ENCODE peak calls at places on chromosomes 4 and X, in five cellular contexts. One of them, this sample, is unnamed.

GRCh38 chr4:149735796-149736195 is 79.8 kb downstream of the IQCM start:
- DNase-seq in kidney: no peak
- DNase-seq in cardiac muscle cell: peak; percentile 57
- DNase-seq in adrenal gland: no peak
- DNase-seq in right lobe of liver: no peak
- DNase-seq in this sample: no peak

GRCh38 chrX:10233696-10234095 is 76.9 kb downstream of the CLCN4 start:
- DNase-seq in cardiac muscle cell: no peak
- DNase-seq in adrenal gland: no peak
- DNase-seq in kidney: no peak
- DNase-seq in right lobe of liver: no peak
- DNase-seq in this sample: no peak

GRCh38 chrX:9622128-9622527 is 143.5 kb downstream of the GPR143 start:
- DNase-seq in kidney: no peak
- DNase-seq in cardiac muscle cell: no peak
- DNase-seq in right lobe of liver: no peak
- DNase-seq in adrenal gland: no peak
- DNase-seq in this sample: no peak

GRCh38 chr4:40719008-40719623 is 30.6 kb upstream of the NSUN7 start:
- DNase-seq in kidney: no peak
- DNase-seq in cardiac muscle cell: peak; percentile 79
- DNase-seq in adrenal gland: peak; percentile 30
- DNase-seq in right lobe of liver: no peak
- DNase-seq in this sample: no peak

GRCh38 chr4:118282692-118283091 is 70.1 kb downstream of the PRSS12 start:
- DNase-seq in kidney: no peak
- DNase-seq in right lobe of liver: peak; percentile 77
- DNase-seq in adrenal gland: no peak
- DNase-seq in cardiac muscle cell: peak; percentile 64
- DNase-seq in this sample: no peak

GRCh38 chrX:136260801-136261200 is 9.6 kb upstream of the MAP7D3 start:
- DNase-seq in kidney: no peak
- DNase-seq in adrenal gland: no peak
- DNase-seq in right lobe of liver: no peak
- DNase-seq in cardiac muscle cell: peak; percentile 54
- DNase-seq in this sample: no peak

GRCh38 chr4:156294577-156294976 is 340.9 kb upstream of the CTSO start:
- DNase-seq in adrenal gland: no peak
- DNase-seq in right lobe of liver: no peak
- DNase-seq in kidney: no peak
- DNase-seq in cardiac muscle cell: peak; percentile 94
- DNase-seq in this sample: no peak

GRCh38 chr4:141158219-141158618 is 24.9 kb upstream of the RNF150 start:
- DNase-seq in kidney: no peak
- DNase-seq in right lobe of liver: no peak
- DNase-seq in cardiac muscle cell: peak; percentile 63
- DNase-seq in adrenal gland: no peak
- DNase-seq in this sample: no peak

GRCh38 chrX:9133426-9133825 is 99.5 kb upstream of the FAM9B start:
- DNase-seq in cardiac muscle cell: peak; percentile 23
- DNase-seq in adrenal gland: no peak
- DNase-seq in kidney: no peak
- DNase-seq in right lobe of liver: no peak
- DNase-seq in this sample: no peak

GRCh38 chrX:78659955-78660354 is 827 bp upstream of the RTL3 start:
- DNase-seq in right lobe of liver: no peak
- DNase-seq in cardiac muscle cell: no peak
- DNase-seq in adrenal gland: no peak
- DNase-seq in kidney: no peak
- DNase-seq in this sample: no peak

GRCh38 chrX:39458779-39459178 is 639.0 kb downstream of the BCOR start:
- DNase-seq in kidney: no peak
- DNase-seq in adrenal gland: no peak
- DNase-seq in right lobe of liver: no peak
- DNase-seq in cardiac muscle cell: no peak
- DNase-seq in this sample: no peak

GRCh38 chrX:126855839-126856238 is 36.3 kb downstream of the PRR32 start:
- DNase-seq in cardiac muscle cell: no peak
- DNase-seq in right lobe of liver: no peak
- DNase-seq in kidney: no peak
- DNase-seq in adrenal gland: no peak
- DNase-seq in this sample: no peak

GRCh38 chr4:61468091-61468720 is 268.1 kb downstream of the ADGRL3 start:
- DNase-seq in adrenal gland: no peak
- DNase-seq in right lobe of liver: no peak
- DNase-seq in cardiac muscle cell: peak; percentile 57
- DNase-seq in kidney: no peak
- DNase-seq in this sample: no peak

GRCh38 chrX:50483283-50483682 is 12.7 kb upstream of the DGKK start:
- DNase-seq in kidney: no peak
- DNase-seq in adrenal gland: no peak
- DNase-seq in right lobe of liver: no peak
- DNase-seq in cardiac muscle cell: no peak
- DNase-seq in this sample: no peak

GRCh38 chrX:150256297-150256650 is 106.8 kb upstream of the MAMLD1 start:
- DNase-seq in cardiac muscle cell: no peak
- DNase-seq in adrenal gland: no peak
- DNase-seq in kidney: no peak
- DNase-seq in right lobe of liver: no peak
- DNase-seq in this sample: no peak

GRCh38 chr4:71456841-71457240 is 118.0 kb downstream of the SLC4A4 start:
- DNase-seq in right lobe of liver: no peak
- DNase-seq in cardiac muscle cell: peak; percentile 72
- DNase-seq in kidney: no peak
- DNase-seq in adrenal gland: peak; percentile 28
- DNase-seq in this sample: no peak

GRCh38 chr4:13766722-13767495 is 139.4 kb upstream of the BOD1L1 start:
- DNase-seq in kidney: no peak
- DNase-seq in cardiac muscle cell: peak; percentile 24
- DNase-seq in right lobe of liver: no peak
- DNase-seq in adrenal gland: no peak
- DNase-seq in this sample: no peak

GRCh38 chr4:100849319-100849718 is 331.5 kb upstream of the EMCN start:
- DNase-seq in cardiac muscle cell: no peak
- DNase-seq in adrenal gland: no peak
- DNase-seq in kidney: no peak
- DNase-seq in right lobe of liver: no peak
- DNase-seq in this sample: no peak

GRCh38 chr4:54228563-54229501 is at the start of gene PDGFRA:
- DNase-seq in right lobe of liver: no peak
- DNase-seq in cardiac muscle cell: peak; percentile 99
- DNase-seq in adrenal gland: peak; percentile 23
- DNase-seq in kidney: peak; percentile 91
- DNase-seq in this sample: peak; percentile 75

GRCh38 chr4:118997601-118998000 is 108.9 kb downstream of the SYNPO2 start:
- DNase-seq in kidney: no peak
- DNase-seq in adrenal gland: no peak
- DNase-seq in cardiac muscle cell: no peak
- DNase-seq in right lobe of liver: no peak
- DNase-seq in this sample: no peak

GRCh38 chr4:54550415-54551171 is 107.2 kb upstream of the KIT start:
- DNase-seq in kidney: no peak
- DNase-seq in cardiac muscle cell: peak; percentile 58
- DNase-seq in right lobe of liver: no peak
- DNase-seq in adrenal gland: peak; percentile 60
- DNase-seq in this sample: no peak

GRCh38 chrX:124212622-124213021 is 119.8 kb upstream of the TEX13D start:
- DNase-seq in kidney: no peak
- DNase-seq in right lobe of liver: no peak
- DNase-seq in cardiac muscle cell: no peak
- DNase-seq in adrenal gland: no peak
- DNase-seq in this sample: no peak

GRCh38 chrX:124216396-124217124 is 115.9 kb upstream of the TEX13D start:
- DNase-seq in adrenal gland: no peak
- DNase-seq in right lobe of liver: no peak
- DNase-seq in kidney: no peak
- DNase-seq in cardiac muscle cell: no peak
- DNase-seq in this sample: no peak

GRCh38 chrX:124215786-124216185 is 116.7 kb upstream of the TEX13D start:
- DNase-seq in adrenal gland: no peak
- DNase-seq in kidney: no peak
- DNase-seq in right lobe of liver: no peak
- DNase-seq in cardiac muscle cell: no peak
- DNase-seq in this sample: no peak

GRCh38 chrX:124223524-124223923 is 108.9 kb upstream of the TEX13D start:
- DNase-seq in adrenal gland: no peak
- DNase-seq in kidney: no peak
- DNase-seq in cardiac muscle cell: no peak
- DNase-seq in right lobe of liver: no peak
- DNase-seq in this sample: no peak

DNA sequence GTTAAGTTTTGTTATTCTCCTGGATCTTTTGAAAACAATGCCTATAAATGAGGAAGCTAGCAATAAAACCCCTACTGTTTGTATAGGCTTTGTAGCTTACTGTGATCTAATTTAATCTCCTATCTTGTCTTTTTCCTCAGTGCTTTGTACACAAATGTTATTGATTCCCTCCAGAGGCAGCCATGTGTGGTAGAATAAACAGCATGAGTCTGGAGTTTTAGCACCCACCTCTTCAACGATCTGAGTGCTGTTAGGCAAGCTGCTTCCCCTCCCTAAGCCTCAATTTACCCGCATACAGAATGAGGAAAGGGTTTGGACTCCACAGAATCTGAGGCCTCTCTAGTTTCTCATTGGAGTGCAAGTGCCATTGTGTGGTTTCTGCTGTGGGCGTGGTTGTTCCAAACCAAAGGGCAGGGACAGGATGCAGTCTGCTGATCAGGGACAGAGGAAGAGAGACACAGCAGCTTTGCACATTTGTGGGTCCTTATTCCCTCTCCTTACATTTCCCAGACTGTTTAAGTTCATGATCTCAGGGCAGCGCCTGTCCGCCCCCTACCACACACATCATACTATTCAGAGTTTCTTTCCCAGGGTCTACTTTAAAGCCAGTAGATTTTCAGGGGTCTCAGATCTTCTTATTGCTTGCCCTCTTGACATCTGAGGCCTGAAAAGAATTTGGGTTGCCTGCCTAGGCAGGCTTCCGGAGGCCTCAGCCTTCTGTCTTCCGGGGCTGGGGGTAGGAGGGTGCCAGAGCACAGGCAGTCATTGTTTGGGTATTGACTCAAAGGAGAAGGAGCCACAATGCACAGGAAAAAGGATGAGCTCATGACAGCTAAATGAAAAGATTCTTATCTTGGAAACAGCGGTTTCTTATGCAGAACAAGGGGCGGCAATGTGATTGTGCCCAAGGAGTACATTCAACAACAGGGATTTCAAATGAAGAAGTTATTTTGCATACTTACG is 114.9 kb upstream of the TEX13D start:
- DNase-seq in right lobe of liver: no peak
- DNase-seq in kidney: no peak
- DNase-seq in cardiac muscle cell: peak; percentile 2
- DNase-seq in adrenal gland: no peak
- DNase-seq in this sample: peak; percentile 14
- H3K4me1 ChIP-seq in right lobe of liver: no peaks in the 10 kb centered on the region
- H3K4me1 ChIP-seq in kidney: no peaks in the 10 kb centered on the region
- H3K4me1 ChIP-seq in cardiac muscle cell: no peaks in the 10 kb centered on the region
- H3K4me1 ChIP-seq in adrenal gland: no peaks in the 10 kb centered on the region
- H3K4me1 ChIP-seq in this sample: no peaks in the 10 kb centered on the region

GRCh38 chr4:11625206-11625605 is 196.5 kb upstream of the HS3ST1 start:
- DNase-seq in right lobe of liver: no peak
- DNase-seq in adrenal gland: no peak
- DNase-seq in kidney: peak; percentile 75
- DNase-seq in cardiac muscle cell: no peak
- DNase-seq in this sample: peak; percentile 60

GRCh38 chr4:11626046-11626445 is 197.4 kb upstream of the HS3ST1 start:
- DNase-seq in kidney: no peak
- DNase-seq in right lobe of liver: no peak
- DNase-seq in cardiac muscle cell: no peak
- DNase-seq in adrenal gland: no peak
- DNase-seq in this sample: no peak

GRCh38 chr4:11622961-11623725 is 194.4 kb upstream of the HS3ST1 start:
- DNase-seq in cardiac muscle cell: no peak
- DNase-seq in adrenal gland: no peak
- DNase-seq in kidney: no peak
- DNase-seq in right lobe of liver: no peak
- DNase-seq in this sample: no peak

GRCh38 chr4:11623726-11624037 is 195.0 kb upstream of the HS3ST1 start:
- DNase-seq in right lobe of liver: no peak
- DNase-seq in adrenal gland: peak; percentile 20
- DNase-seq in kidney: no peak
- DNase-seq in cardiac muscle cell: peak; percentile 41
- DNase-seq in this sample: no peak

DNA sequence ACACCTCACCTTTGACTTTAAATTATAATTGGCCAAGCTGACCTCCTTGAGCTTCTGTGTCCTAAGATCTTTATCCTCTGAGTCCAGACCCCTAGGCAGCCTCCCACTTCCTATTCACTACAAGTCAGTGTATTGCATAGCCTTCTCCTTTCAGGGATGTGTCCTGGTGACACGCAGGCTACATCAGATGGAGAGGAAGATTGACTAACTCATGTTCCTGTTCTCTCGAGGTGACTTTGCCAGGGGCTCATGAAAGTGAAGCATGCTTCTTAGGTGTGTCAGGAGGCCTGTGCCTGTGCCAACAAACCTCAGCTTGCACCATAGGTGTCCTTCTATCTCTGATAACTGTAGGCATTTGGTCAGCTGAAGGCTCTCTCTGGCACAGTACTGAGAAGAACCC is 195.7 kb upstream of the HS3ST1 start:
- DNase-seq in cardiac muscle cell: no peak
- DNase-seq in adrenal gland: no peak
- DNase-seq in right lobe of liver: no peak
- DNase-seq in kidney: no peak
- DNase-seq in this sample: no peak
- H3K4me1 ChIP-seq in cardiac muscle cell: peaks cover 1% of the 10 kb centered on the region
- H3K4me1 ChIP-seq in adrenal gland: no peaks in the 10 kb centered on the region
- H3K4me1 ChIP-seq in right lobe of liver: no peaks in the 10 kb centered on the region
- H3K4me1 ChIP-seq in kidney: peaks cover 15% of the 10 kb centered on the region
- H3K4me1 ChIP-seq in this sample: no peaks in the 10 kb centered on the region

DNA sequence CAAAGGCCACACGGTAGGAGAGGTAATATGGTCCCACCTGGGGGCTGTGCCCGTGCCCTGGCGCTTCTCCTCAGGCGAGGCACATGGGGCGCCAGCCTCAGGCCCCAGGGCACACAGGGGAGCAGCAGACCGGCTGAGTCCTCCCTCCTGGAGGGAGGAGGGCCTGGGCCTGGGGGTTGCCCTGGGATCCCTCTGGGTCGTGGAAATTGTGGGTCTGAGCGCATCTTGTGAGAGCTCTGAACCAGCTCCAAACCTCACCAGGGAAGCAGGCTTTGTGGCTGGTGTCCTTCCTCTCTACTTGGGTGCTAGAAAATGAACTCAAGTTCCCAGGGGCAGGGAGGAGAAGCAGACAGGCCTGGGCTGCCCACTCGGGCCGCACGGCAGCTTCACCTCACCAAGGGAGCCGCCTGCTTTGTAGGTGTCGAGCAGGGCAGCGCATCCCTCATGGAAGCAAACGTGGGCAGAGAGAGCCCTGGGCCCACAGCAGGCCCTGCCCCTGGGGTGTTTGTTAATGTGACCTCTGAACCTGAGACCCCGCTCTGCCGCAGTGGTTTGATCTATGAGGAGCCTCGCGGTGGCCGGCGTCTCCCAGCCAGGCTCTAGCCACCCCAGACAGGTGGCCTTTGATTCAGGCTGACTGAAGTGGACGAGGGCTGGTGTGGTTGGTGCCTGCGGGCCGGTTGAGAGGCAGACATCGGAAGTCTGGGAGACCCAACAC is 10.8 kb downstream of the HTRA3 start:
- DNase-seq in cardiac muscle cell: no peak
- DNase-seq in right lobe of liver: peak; percentile 32
- DNase-seq in adrenal gland: no peak
- DNase-seq in kidney: peak; percentile 68
- DNase-seq in this sample: peak; percentile 24
- H3K4me1 ChIP-seq in cardiac muscle cell: no peaks in the 10 kb centered on the region
- H3K4me1 ChIP-seq in right lobe of liver: no peaks in the 10 kb centered on the region
- H3K4me1 ChIP-seq in adrenal gland: no peaks in the 10 kb centered on the region
- H3K4me1 ChIP-seq in kidney: peaks cover 2% of the 10 kb centered on the region
- H3K4me1 ChIP-seq in this sample: peaks cover 26% of the 10 kb centered on the region

GRCh38 chr4:6271206-6271605 is 1.6 kb downstream of the WFS1 start:
- DNase-seq in right lobe of liver: no peak
- DNase-seq in kidney: no peak
- DNase-seq in adrenal gland: no peak
- DNase-seq in cardiac muscle cell: no peak
- DNase-seq in this sample: peak; percentile 18
- H3K4me1 ChIP-seq in right lobe of liver: peaks cover 4% of the 10 kb centered on the region
- H3K4me1 ChIP-seq in kidney: peaks cover 18% of the 10 kb centered on the region
- H3K4me1 ChIP-seq in adrenal gland: peaks cover 57% of the 10 kb centered on the region
- H3K4me1 ChIP-seq in cardiac muscle cell: peaks cover 8% of the 10 kb centered on the region
- H3K4me1 ChIP-seq in this sample: peaks cover 10% of the 10 kb centered on the region